ENCODE peak calls at places on chromosomes 4 and X, in five cellular contexts. I is HFFc6, K is tibial artery, A is MM.1S, J is SK-N-MC. H is an unnamed sample.
A peak's percentile ranks its signal among the peaks of the same experiment; 100 is the strongest.

GRCh38 chrX:81957900-81958545 is 756.1 kb downstream of the SH3BGRL start:
- DNase-seq in I (no peak), K (no peak), A (peak; percentile 82), J (peak; percentile 2), H (peak; percentile 45)

GRCh38 chr4:6446130-6446482 is 26.3 kb downstream of the PPP2R2C start:
- DNase-seq in I (no peak), K (no peak), A (no peak), J (no peak), H (no peak)

GRCh38 chr4:3037957-3038451 is 36.3 kb downstream of the HTT-AS start:
- DNase-seq in I (no peak), K (peak; percentile 59), A (peak; percentile 23), J (no peak), H (peak; percentile 10)

GRCh38 chr4:140865253-140865652 is 109.1 kb upstream of the TBC1D9 start:
- DNase-seq in I (no peak), K (no peak), A (no peak), J (no peak), H (no peak)

GRCh38 chr4:171538601-171539100 is 274.6 kb upstream of the GALNTL6 start:
- DNase-seq in I (no peak), K (no peak), A (no peak), J (no peak), H (no peak)

GRCh38 chrX:149073464-149073863 is 431.6 kb downstream of the IDS start:
- DNase-seq in I (no peak), K (no peak), A (no peak), J (no peak), H (no peak)

GRCh38 chr4:187826725-187827124 is 168.8 kb upstream of the ZFP42 start:
- DNase-seq in I (no peak), K (no peak), A (no peak), J (no peak), H (peak; percentile 34)

GRCh38 chr4:176526704-176527103 is 206.9 kb downstream of the SPCS3 start:
- DNase-seq in I (no peak), K (no peak), A (no peak), J (no peak), H (no peak)

GRCh38 chr4:13892739-13893105 is 265.2 kb upstream of the BOD1L1 start:
- DNase-seq in I (peak; percentile 73), K (no peak), A (no peak), J (no peak), H (no peak)

GRCh38 chr4:141587897-141588296 is 48.5 kb upstream of the IL15 start:
- DNase-seq in I (no peak), K (no peak), A (no peak), J (no peak), H (no peak)

GRCh38 chr4:102554482-102554881 is 53.3 kb downstream of the NFKB1 start:
- DNase-seq in I (peak; percentile 22), K (no peak), A (no peak), J (no peak), H (no peak)

GRCh38 chr4:74320559-74321118 is 12.4 kb downstream of the EPGN start:
- DNase-seq in I (peak; percentile 76), K (no peak), A (peak; percentile 94), J (no peak), H (peak; percentile 64)

GRCh38 chr4:8283631-8284121 is 14.1 kb downstream of the HTRA3 start:
- DNase-seq in I (no peak), K (no peak), A (no peak), J (no peak), H (no peak)

GRCh38 chr4:66585767-66586166 is 915.5 kb upstream of the EPHA5 start:
- DNase-seq in I (no peak), K (no peak), A (no peak), J (no peak), H (no peak)

GRCh38 chr4:77819409-77819835 is 254 bp upstream of the CNOT6L start:
- DNase-seq in I (no peak), K (peak; percentile 68), A (peak; percentile 53), J (no peak), H (peak; percentile 57)

GRCh38 chr4:40333921-40334352 is 1.2 kb upstream of the CHRNA9 start:
- DNase-seq in I (peak; percentile 57), K (no peak), A (no peak), J (no peak), H (no peak)

GRCh38 chr4:13765535-13765934 is 138.0 kb upstream of the BOD1L1 start:
- DNase-seq in I (no peak), K (no peak), A (no peak), J (no peak), H (no peak)

GRCh38 chr4:156811963-156812362 is 159.6 kb downstream of the PDGFC start:
- DNase-seq in I (no peak), K (no peak), A (no peak), J (no peak), H (no peak)

GRCh38 chr4:184536070-184536880 is 61.9 kb upstream of the IRF2 start:
- DNase-seq in I (no peak), K (no peak), A (no peak), J (no peak), H (no peak)

GRCh38 chrX:7068939-7069367 is 78.6 kb upstream of the STS start:
- DNase-seq in I (no peak), K (no peak), A (no peak), J (no peak), H (no peak)

GRCh38 chr4:77151246-77151645 is 5.8 kb upstream of the CCNG2 start:
- DNase-seq in I (peak; percentile 18), K (no peak), A (no peak), J (no peak), H (no peak)

GRCh38 chrX:78652971-78653822 is 5.9 kb downstream of the RTL3 start:
- DNase-seq in I (peak; percentile 85), K (no peak), A (peak; percentile 15), J (no peak), H (no peak)

H was measured in RPMI8226.